ENCODE peak calls at places on chromosomes 3 and 15, in five cellular contexts. C is psoas muscle; Q is germinal center; V is aorta; M is CD8-positive, alpha-beta memory T cell. S is an unnamed sample.

GRCh38 chr3:27590437-27591320 is 106.5 kb upstream of the SLC4A7 start:
- DNase-seq in C (no peak), Q (no peak), V (no peak), M (no peak), S (no peak)

GRCh38 chr3:64157150-64158035 is 67.9 kb downstream of the PRICKLE2 start:
- DNase-seq in C (no peak), Q (no peak), V (no peak), M (no peak), S (no peak)

GRCh38 chr3:48275292-48276027 is 34.6 kb downstream of the ZNF589 start:
- DNase-seq in C (no peak), Q (no peak), V (no peak), M (no peak), S (no peak)

GRCh38 chr3:150699068-150699635 is 4.6 kb downstream of the ERICH6 start:
- DNase-seq in C (no peak), Q (no peak), V (no peak), M (no peak), S (no peak)

GRCh38 chr3:114454592-114455251 is 160.9 kb downstream of the TIGIT start:
- DNase-seq in C (no peak), Q (no peak), V (no peak), M (peak; percentile 5), S (no peak)

GRCh38 chr3:37882711-37883110 is 21.0 kb downstream of the CTDSPL start:
- DNase-seq in C (no peak), Q (no peak), V (no peak), M (no peak), S (no peak)

GRCh38 chr3:12884104-12884742 is 42.9 kb upstream of the RPL32 start:
- DNase-seq in C (peak; percentile 35), Q (no peak), V (peak; percentile 90), M (no peak), S (no peak)

GRCh38 chr3:27686642-27687041 is 35.5 kb downstream of the EOMES start:
- DNase-seq in C (no peak), Q (no peak), V (no peak), M (no peak), S (no peak)

GRCh38 chr15:90934256-90934948 is 683 bp upstream of the UNC45A start:
- DNase-seq in C (peak; percentile 86), Q (peak; percentile 89), V (peak; percentile 93), M (peak; percentile 82), S (peak; percentile 91)

GRCh38 chr3:56157693-56158092 is 310.6 kb downstream of the ERC2 start:
- DNase-seq in C (peak; percentile 15), Q (peak; percentile 45), V (no peak), M (no peak), S (peak; percentile 59)

GRCh38 chr3:107241217-107241616 is 136.0 kb upstream of the CCDC54 start:
- DNase-seq in C (peak; percentile 15), Q (peak; percentile 46), V (no peak), M (peak; percentile 1), S (no peak)

GRCh38 chr3:196712514-196713413 is 587 bp downstream of the PIGX start:
- DNase-seq in C (peak; percentile 77), Q (peak; percentile 81), V (peak; percentile 91), M (no peak), S (peak; percentile 85)